ENCODE peak calls at places on chromosomes 4 and X, in ten cellular contexts. K, V, R, S, I, P, H, Q, F and C are unnamed samples.

GRCh38 chrX:30060718-30061117 is 154.6 kb upstream of the MAGEB2 start:
- DNase-seq in K (no peak), H (no peak), V (no peak), Q (peak; percentile 31), F (no peak), I (peak; percentile 26), P (no peak), R (peak; percentile 8), S (no peak), C (no peak)

GRCh38 chr4:152536545-152537182 is 772 bp upstream of the FBXW7 start:
- DNase-seq in H (peak; percentile 41), R (peak; percentile 45), Q (peak; percentile 48), P (peak; percentile 10), I (peak; percentile 47), S (no peak), K (peak; percentile 28), F (no peak), V (peak; percentile 47), C (no peak)

GRCh38 chrX:48703642-48704481 is 7.3 kb downstream of the SUV39H1 start:
- DNase-seq in V (no peak), S (no peak), P (no peak), I (peak; percentile 28), K (no peak), R (peak; percentile 46), F (no peak), Q (peak; percentile 18), H (no peak), C (peak; percentile 57)

GRCh38 chrX:140342410-140342809 is 162.5 kb downstream of the SOX3 start:
- DNase-seq in R (no peak), V (no peak), I (no peak), Q (no peak), P (no peak), F (no peak), S (no peak), H (no peak), K (no peak), C (no peak)

GRCh38 chr4:148857234-148857972 is 415.2 kb upstream of the NR3C2 start:
- DNase-seq in R (peak; percentile 26), I (peak; percentile 15), Q (peak; percentile 21), F (no peak), H (no peak), V (no peak), P (no peak), K (no peak), S (no peak), C (no peak)

GRCh38 chrX:17547658-17548057 is 172.7 kb downstream of the NHS start:
- DNase-seq in Q (peak; percentile 83), R (peak; percentile 90), H (no peak), K (peak; percentile 38), I (peak; percentile 73), S (peak; percentile 53), P (no peak), F (no peak), V (no peak), C (no peak)

GRCh38 chrX:93695981-93696380 is 22.0 kb downstream of the FAM133A start:
- DNase-seq in I (no peak), K (no peak), F (no peak), S (no peak), V (no peak), Q (no peak), R (no peak), H (no peak), P (no peak), C (no peak)

GRCh38 chrX:10972731-10973130 is 138.4 kb upstream of the HCCS start:
- DNase-seq in K (no peak), H (no peak), F (no peak), I (peak; percentile 64), R (no peak), S (no peak), Q (peak; percentile 6), V (no peak), P (no peak), C (no peak)

GRCh38 chr4:98544818-98545399 is 113.5 kb downstream of the TSPAN5 start:
- DNase-seq in K (no peak), I (no peak), V (no peak), P (no peak), S (no peak), R (no peak), H (no peak), F (no peak), Q (no peak), C (no peak)

GRCh38 chrX:38805294-38806053 is 4.2 kb downstream of the MID1IP1 start:
- DNase-seq in H (peak; percentile 42), I (peak; percentile 86), S (peak; percentile 54), V (peak; percentile 40), F (no peak), K (peak; percentile 64), Q (peak; percentile 85), P (peak; percentile 42), R (peak; percentile 71), C (no peak)

GRCh38 chr4:110533940-110534339 is 58.0 kb downstream of the ENPEP start:
- DNase-seq in F (no peak), S (no peak), I (peak; percentile 92), P (no peak), R (peak; percentile 99), V (no peak), Q (peak; percentile 98), K (no peak), H (peak; percentile 82), C (no peak)

GRCh38 chrX:108044554-108045256 is at the start of gene VSIG1:
- DNase-seq in P (no peak), Q (no peak), F (no peak), K (no peak), S (no peak), H (no peak), I (no peak), V (no peak), R (no peak), C (no peak)

GRCh38 chr4:145861331-145862318 is 77.0 kb downstream of the ZNF827 start:
- DNase-seq in H (no peak), I (no peak), F (no peak), Q (no peak), S (no peak), K (no peak), P (no peak), R (no peak), V (no peak), C (no peak)

GRCh38 chr4:152524429-152524828 is 11.5 kb downstream of the FBXW7 start:
- DNase-seq in I (no peak), S (no peak), R (no peak), H (no peak), F (no peak), P (no peak), V (no peak), K (no peak), Q (no peak), C (no peak)

GRCh38 chrX:40173662-40174593 is 76.2 kb upstream of the BCOR start:
- DNase-seq in R (no peak), I (no peak), Q (no peak), P (no peak), K (peak; percentile 65), H (no peak), F (no peak), V (no peak), S (peak; percentile 50), C (no peak)

GRCh38 chr4:6160536-6160935 is 39.8 kb downstream of the JAKMIP1 start:
- DNase-seq in I (no peak), R (no peak), F (no peak), V (no peak), Q (no peak), K (no peak), S (no peak), H (no peak), P (no peak), C (no peak)

GRCh38 chr4:112060212-112060611 is 85.0 kb upstream of the FAM241A start:
- DNase-seq in R (peak; percentile 54), V (peak; percentile 33), P (no peak), Q (peak; percentile 45), H (no peak), F (no peak), K (no peak), S (no peak), I (peak; percentile 23), C (no peak)

GRCh38 chrX:38654302-38654701 is 93.0 kb downstream of the TSPAN7 start:
- DNase-seq in V (peak; percentile 20), Q (peak; percentile 53), R (peak; percentile 35), I (peak; percentile 53), P (no peak), S (peak; percentile 9), F (no peak), K (no peak), H (peak; percentile 36), C (peak; percentile 28)

GRCh38 chrX:53262918-53263394 is 18.4 kb downstream of the IQSEC2 start:
- DNase-seq in K (no peak), H (no peak), V (no peak), S (no peak), R (peak; percentile 85), F (no peak), I (peak; percentile 33), Q (peak; percentile 49), P (no peak), C (no peak)

GRCh38 chr4:8641931-8642650 is 49.5 kb downstream of the CPZ start:
- DNase-seq in R (no peak), K (no peak), I (no peak), Q (no peak), V (no peak), S (no peak), F (no peak), H (no peak), P (no peak), C (no peak)

GRCh38 chr4:150010525-150011126 is 67.6 kb upstream of the DCLK2 start:
- DNase-seq in S (peak; percentile 59), I (peak; percentile 84), Q (peak; percentile 81), K (peak; percentile 27), V (peak; percentile 83), P (peak; percentile 5), R (peak; percentile 74), H (peak; percentile 51), F (peak; percentile 5), C (peak; percentile 33)

GRCh38 chrX:110847334-110847733 is 51.7 kb upstream of the CHRDL1 start:
- DNase-seq in S (no peak), H (peak; percentile 46), R (peak; percentile 75), P (no peak), V (peak; percentile 63), F (no peak), I (peak; percentile 61), Q (peak; percentile 68), K (no peak), C (peak; percentile 21)

GRCh38 chr4:8274772-8275241 is 5.3 kb downstream of the HTRA3 start:
- DNase-seq in R (peak; percentile 97), I (peak; percentile 97), V (no peak), P (peak; percentile 61), S (peak; percentile 94), H (no peak), K (peak; percentile 94), F (peak; percentile 66), Q (peak; percentile 95), C (peak; percentile 71)

GRCh38 chr4:8209176-8209874 is 10.2 kb downstream of the SH3TC1 start:
- DNase-seq in P (no peak), H (no peak), Q (no peak), R (no peak), I (no peak), S (no peak), K (no peak), V (no peak), F (no peak), C (no peak)

GRCh38 chrX:150958177-150958576 is 25.0 kb upstream of the HMGB3 start:
- DNase-seq in H (no peak), R (no peak), I (no peak), P (no peak), S (no peak), V (no peak), F (no peak), K (no peak), Q (no peak), C (peak; percentile 64)